ENCODE peak calls at places on chromosomes 7 and 10, in eight cellular contexts. X is neuronal stem cell, L is heart right ventricle, J is mesendoderm, Z is IMR-90, F is heart left ventricle, N is left ventricle myocardium inferior, T is aorta. I is an unnamed sample. For H3K4me1, the result is how much of the 10 kb centered on the place peaks cover.

GRCh38 chr7:128059143-128059975 is 28.1 kb upstream of the LRRC4 start:
- DNase-seq in N (no peak), J (no peak), X (peak), L (no peak), Z (no peak), F (no peak), T (no peak), I (no peak)

GRCh38 chr10:32112055-32112454 is 55.8 kb upstream of the KIF5B start:
- DNase-seq in L (no peak), N (no peak), F (no peak), X (no peak), Z (peak), T (no peak), J (peak), I (no peak)

GRCh38 chr7:118974836-118975235 is 750.3 kb downstream of the ANKRD7 start:
- DNase-seq in Z (peak), N (no peak), F (no peak), L (no peak), T (no peak), X (no peak), J (no peak), I (no peak)

GRCh38 chr10:5887029-5887428 is 2.7 kb downstream of the ANKRD16 start:
- DNase-seq in F (no peak), N (no peak), X (no peak), J (no peak), L (no peak), Z (peak), T (no peak), I (no peak)

GRCh38 chr10:113384181-113384580 is 168.7 kb upstream of the HABP2 start:
- DNase-seq in F (no peak), J (no peak), T (no peak), N (no peak), L (no peak), X (no peak), Z (no peak), I (no peak)

GRCh38 chr10:34702093-34702952 is 112.8 kb downstream of the PARD3 start:
- DNase-seq in L (no peak), T (no peak), J (no peak), F (no peak), Z (no peak), X (peak), N (no peak), I (no peak)

GRCh38 chr7:103797647-103798307 is 191.7 kb downstream of the RELN start:
- DNase-seq in L (no peak), J (no peak), F (no peak), X (no peak), Z (no peak), N (no peak), T (no peak), I (no peak)

GRCh38 chr10:36118289-36118688 is 476.2 kb upstream of the FZD8 start:
- DNase-seq in X (no peak), L (no peak), N (no peak), T (no peak), Z (no peak), J (no peak), F (no peak), I (no peak)

GRCh38 chr10:83562381-83562780 is 576.9 kb upstream of the GHITM start:
- DNase-seq in F (no peak), J (peak), Z (no peak), N (no peak), T (no peak), X (no peak), L (no peak), I (no peak)

GRCh38 chr7:44196450-44196872 is 4.3 kb upstream of the YKT6 start:
- DNase-seq in N (no peak), L (peak), J (peak), X (peak), F (no peak), T (no peak), Z (peak), I (no peak)

GRCh38 chr7:118858651-118859149 is 634.2 kb downstream of the ANKRD7 start:
- DNase-seq in X (no peak), Z (no peak), L (no peak), J (no peak), T (peak), F (no peak), N (no peak), I (peak)

GRCh38 chr7:106126170-106126938 is 14.2 kb upstream of the SYPL1 start:
- DNase-seq in L (peak), N (no peak), F (peak), T (no peak), J (no peak), Z (peak), X (no peak), I (no peak)

GRCh38 chr10:96794786-96795733 is 37.0 kb upstream of the LCOR start:
- DNase-seq in Z (no peak), X (no peak), L (no peak), F (no peak), T (no peak), J (no peak), N (no peak), I (peak)

GRCh38 chr7:133934262-133934973 is 192.7 kb upstream of the LRGUK start:
- DNase-seq in J (peak), X (no peak), L (no peak), F (no peak), Z (peak), N (no peak), T (no peak), I (no peak)

GRCh38 chr7:92751902-92752901 is 84.2 kb downstream of the CDK6 start:
- DNase-seq in J (peak), Z (peak), F (no peak), N (no peak), L (no peak), T (no peak), X (no peak), I (no peak)

GRCh38 chr7:106774768-106775551 is 90.1 kb upstream of the PIK3CG start:
- DNase-seq in J (peak), T (no peak), X (no peak), L (no peak), Z (peak), N (no peak), F (no peak), I (no peak)

GRCh38 chr10:83685458-83685857 is 453.9 kb upstream of the GHITM start:
- DNase-seq in Z (no peak), T (no peak), X (no peak), L (no peak), N (no peak), J (no peak), F (no peak), I (no peak)

GRCh38 chr10:132223156-132223590 is 36.4 kb downstream of the DPYSL4 start:
- DNase-seq in L (peak), N (peak), J (peak), F (peak), Z (peak), T (peak), X (peak), I (peak)

GRCh38 chr7:19561121-19561805 is 147.6 kb downstream of the POLR1F start:
- DNase-seq in L (no peak), N (no peak), J (no peak), Z (no peak), X (no peak), F (no peak), T (no peak), I (no peak)

GRCh38 chr7:148334959-148335577 is 255.5 kb upstream of the C7orf33 start:
- DNase-seq in L (no peak), J (peak), T (no peak), Z (no peak), X (peak), N (no peak), F (no peak), I (no peak)

GRCh38 chr10:17335065-17335464 is 107.0 kb downstream of the VIM start:
- DNase-seq in N (no peak), T (no peak), Z (peak), L (no peak), X (no peak), J (no peak), F (no peak), I (no peak)

GRCh38 chr10:58896229-58896628 is 280.2 kb upstream of the PHYHIPL start:
- DNase-seq in J (no peak), T (no peak), Z (no peak), N (no peak), L (no peak), F (no peak), X (no peak), I (no peak)

GRCh38 chr7:55034776-55035175 is 16.0 kb downstream of the EGFR start:
- DNase-seq in X (no peak), L (no peak), N (no peak), F (no peak), J (no peak), T (no peak), Z (no peak), I (no peak)

GRCh38 chr7:55030314-55030713 is 11.5 kb downstream of the EGFR start:
- DNase-seq in L (no peak), J (no peak), T (no peak), Z (peak), F (no peak), X (no peak), N (no peak), I (no peak)

GRCh38 chr7:55031075-55031474 is 12.3 kb downstream of the EGFR start:
- DNase-seq in T (no peak), Z (no peak), N (no peak), J (no peak), F (no peak), X (no peak), L (no peak), I (no peak)

GRCh38 chr7:55033241-55033846 is 14.5 kb downstream of the EGFR start:
- DNase-seq in L (no peak), F (no peak), N (no peak), Z (no peak), T (no peak), X (no peak), J (no peak), I (no peak)

DNA sequence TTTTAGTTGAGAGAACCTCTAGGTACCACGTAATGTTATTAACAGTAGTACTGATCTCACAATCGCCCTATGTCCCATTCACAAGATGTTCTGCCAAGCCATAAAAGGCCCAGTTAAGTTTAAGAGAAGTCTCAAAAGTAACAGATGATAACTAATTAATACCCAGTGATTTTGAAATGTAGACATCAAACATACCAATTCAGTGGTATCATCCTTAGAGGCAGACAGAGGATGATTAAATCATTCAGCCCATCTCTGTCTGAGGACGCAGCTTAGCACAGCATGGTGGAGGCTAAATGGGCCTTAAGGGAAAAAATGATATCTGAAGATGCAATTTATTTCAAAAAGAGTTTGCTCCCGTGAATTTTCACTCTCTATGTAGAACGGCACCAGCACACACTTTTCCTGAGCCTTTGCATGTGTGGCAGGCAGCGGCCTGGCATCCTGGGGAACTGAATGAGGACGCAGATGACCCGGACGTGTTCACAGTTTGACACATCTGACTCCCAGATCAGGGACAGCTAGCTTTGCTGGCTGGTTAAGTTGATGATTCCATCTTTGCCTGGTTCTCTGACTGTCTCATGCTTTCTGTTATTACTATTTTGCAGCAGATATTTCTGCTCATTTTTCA is 13.4 kb downstream of the EGFR start:
- DNase-seq in N (no peak), Z (no peak), J (no peak), L (no peak), X (no peak), F (no peak), T (no peak), I (no peak)
- H3K4me1 ChIP-seq in N (under half), Z (under half), J (under half), L (under half), X (under half), F (under half), T (under half), I (under half)

GRCh38 chr7:1450987-1451386 is 8.3 kb downstream of the MICALL2 start:
- DNase-seq in Z (no peak), L (no peak), X (no peak), J (no peak), T (no peak), F (no peak), N (no peak), I (no peak)
- H3K4me1 ChIP-seq in Z (under half), L (under half), X (under half), J (under half), T (under half), F (under half), N (under half), I (under half)

GRCh38 chr7:149420006-149420405 is 40.9 kb downstream of the ZNF777 start:
- DNase-seq in X (no peak), F (no peak), N (no peak), L (no peak), T (no peak), J (no peak), Z (no peak), I (no peak)
- H3K4me1 ChIP-seq in X (under half), F (under half), N (under half), L (under half), T (under half), J (under half), Z (under half), I (under half)

GRCh38 chr7:47478926-47479791 is 102.8 kb downstream of the TNS3 start:
- DNase-seq in X (no peak), F (no peak), T (peak), L (no peak), Z (no peak), J (no peak), N (no peak), I (no peak)

GRCh38 chr7:47477191-47478016 is 104.5 kb downstream of the TNS3 start:
- DNase-seq in F (no peak), N (no peak), L (no peak), T (peak), Z (no peak), J (no peak), X (no peak), I (no peak)

GRCh38 chr7:47475880-47476227 is 106.1 kb downstream of the TNS3 start:
- DNase-seq in Z (no peak), L (no peak), J (no peak), N (no peak), X (no peak), F (no peak), T (peak), I (no peak)

GRCh38 chr7:47479821-47480575 is 101.9 kb downstream of the TNS3 start:
- DNase-seq in L (no peak), J (no peak), N (no peak), X (no peak), F (no peak), Z (no peak), T (peak), I (no peak)

GRCh38 chr7:47478017-47478344 is 103.9 kb downstream of the TNS3 start:
- DNase-seq in J (no peak), T (peak), X (no peak), F (no peak), L (no peak), N (no peak), Z (peak), I (no peak)
- H3K4me1 ChIP-seq in J (under half), T (under half), X (under half), F (under half), L (half or more), N (half or more), Z (half or more), I (under half)

GRCh38 chr10:119538632-119539358 is 3.7 kb downstream of the RGS10 start:
- DNase-seq in Z (no peak), X (no peak), L (no peak), J (no peak), N (no peak), T (no peak), F (no peak), I (no peak)
- H3K4me1 ChIP-seq in Z (under half), X (under half), L (under half), J (under half), N (under half), T (under half), F (under half), I (under half)

DNA sequence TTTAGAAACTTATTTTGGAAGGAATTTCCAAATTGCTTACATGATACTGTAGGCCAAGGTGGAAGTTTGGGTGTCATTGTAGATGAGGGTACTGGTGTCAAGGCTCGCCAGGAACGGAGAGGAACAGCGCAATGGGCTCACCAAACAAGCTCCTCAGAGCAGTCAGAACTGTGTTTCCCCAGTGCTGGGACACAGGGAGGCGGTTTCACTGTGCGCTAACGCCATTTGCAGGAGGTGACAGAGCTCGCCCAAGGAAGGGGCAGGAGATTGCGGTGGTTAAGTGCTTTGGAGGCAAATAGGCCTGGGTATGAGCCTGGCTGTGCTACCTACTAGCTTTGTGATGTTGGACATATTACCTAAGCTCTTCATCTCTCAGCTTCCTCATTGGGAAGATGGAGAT is 57.3 kb downstream of the HHEX start:
- DNase-seq in X (no peak), L (no peak), J (no peak), F (no peak), Z (no peak), T (no peak), N (no peak), I (no peak)
- H3K4me1 ChIP-seq in X (under half), L (under half), J (under half), F (under half), Z (under half), T (under half), N (under half), I (under half)

I was measured in right cardiac atrium.